ENCODE peak calls at places on chromosomes 11 and 22, in six cellular contexts. Z, W, N, X, J and T are unnamed samples.

GRCh38 chr11:9150501-9150900 is 59.1 kb upstream of the SCUBE2 start:
- DNase-seq in Z (no peak), W (no peak), N (no peak), X (peak), J (no peak), T (no peak)

GRCh38 chr11:75356613-75357012 is 5.2 kb upstream of the ARRB1 start:
- DNase-seq in Z (no peak), W (no peak), N (no peak), X (no peak), J (no peak), T (no peak)

GRCh38 chr11:102111011-102111786 is 952 bp downstream of the YAP1 start:
- DNase-seq in Z (no peak), W (no peak), N (no peak), X (peak), J (peak), T (no peak)

GRCh38 chr11:70711911-70712185 is 313.5 kb downstream of the CTTN start:
- DNase-seq in Z (no peak), W (no peak), N (no peak), X (no peak), J (no peak), T (no peak)

GRCh38 chr11:34886609-34887008 is 29.6 kb downstream of the APIP start:
- DNase-seq in Z (no peak), W (no peak), N (no peak), X (no peak), J (no peak), T (no peak)

GRCh38 chr11:8768625-8769333 is 86.2 kb downstream of the RPL27A start:
- DNase-seq in Z (no peak), W (no peak), N (no peak), X (peak), J (no peak), T (no peak)

GRCh38 chr11:131808466-131808865 is 438.1 kb downstream of the NTM start:
- DNase-seq in Z (no peak), W (no peak), N (no peak), X (no peak), J (no peak), T (no peak)

GRCh38 chr22:24337894-24338645 is 67.4 kb downstream of the SPECC1L start:
- DNase-seq in Z (no peak), W (no peak), N (no peak), X (no peak), J (no peak), T (no peak)

GRCh38 chr22:29018293-29019189 is 43.1 kb downstream of the C22orf31 start:
- DNase-seq in Z (no peak), W (no peak), N (no peak), X (no peak), J (no peak), T (no peak)

GRCh38 chr11:111632798-111633197 is 30.5 kb downstream of the SIK2 start:
- DNase-seq in Z (no peak), W (no peak), N (no peak), X (no peak), J (no peak), T (peak)

GRCh38 chr11:13462311-13462927 is 603 bp downstream of the BTBD10 start:
- DNase-seq in Z (no peak), W (peak), N (peak), X (peak), J (peak), T (peak)

GRCh38 chr11:102780491-102780918 is at the start of gene MMP10:
- DNase-seq in Z (peak), W (no peak), N (peak), X (peak), J (no peak), T (no peak)

GRCh38 chr11:8719260-8720190 is 36.9 kb downstream of the RPL27A start:
- DNase-seq in Z (no peak), W (no peak), N (peak), X (peak), J (no peak), T (no peak)

GRCh38 chr22:47307812-47308211 is 545.4 kb downstream of the TBC1D22A start:
- DNase-seq in Z (no peak), W (no peak), N (no peak), X (no peak), J (no peak), T (no peak)

GRCh38 chr22:42294034-42294985 is 23.9 kb upstream of the TCF20 start:
- DNase-seq in Z (no peak), W (no peak), N (no peak), X (peak), J (peak), T (peak)

GRCh38 chr11:5368502-5369043 is 15.0 kb upstream of the OR51M1 start:
- DNase-seq in Z (no peak), W (no peak), N (no peak), X (peak), J (no peak), T (no peak)

GRCh38 chr22:42885446-42885845 is 28.4 kb upstream of the ARFGAP3 start:
- DNase-seq in Z (no peak), W (no peak), N (no peak), X (peak), J (no peak), T (no peak)

GRCh38 chr11:7364660-7365059 is 113.0 kb downstream of the SYT9 start:
- DNase-seq in Z (no peak), W (no peak), N (no peak), X (no peak), J (no peak), T (no peak)

GRCh38 chr22:46866591-46866990 is 104.1 kb downstream of the TBC1D22A start:
- DNase-seq in Z (no peak), W (no peak), N (peak), X (peak), J (no peak), T (no peak)

GRCh38 chr22:46070215-46070721 is 80.1 kb upstream of the PPARA start:
- DNase-seq in Z (no peak), W (peak), N (no peak), X (no peak), J (peak), T (no peak)

GRCh38 chr11:128694618-128695481 is 978 bp downstream of the FLI1 start:
- DNase-seq in Z (no peak), W (peak), N (no peak), X (peak), J (peak), T (no peak)

GRCh38 chr22:31122532-31123291 is at the start of gene INPP5J:
- DNase-seq in Z (peak), W (no peak), N (no peak), X (peak), J (peak), T (peak)

GRCh38 chr11:8338138-8338537 is 74.5 kb upstream of the LMO1 start:
- DNase-seq in Z (peak), W (peak), N (no peak), X (peak), J (peak), T (peak)

GRCh38 chr11:123587044-123587443 is 67.4 kb downstream of the SCN3B start:
- DNase-seq in Z (no peak), W (no peak), N (no peak), X (peak), J (no peak), T (no peak)

GRCh38 chr22:30890689-30891442 is 77.7 kb downstream of the MORC2 start:
- DNase-seq in Z (no peak), W (peak), N (no peak), X (peak), J (peak), T (no peak)

GRCh38 chr11:93849751-93850584 is 450 bp downstream of the VSTM5 start:
- DNase-seq in Z (peak), W (no peak), N (no peak), X (peak), J (no peak), T (peak)

GRCh38 chr11:33530824-33531223 is 169.8 kb downstream of the C11orf91 start:
- DNase-seq in Z (no peak), W (no peak), N (no peak), X (peak), J (no peak), T (no peak)

GRCh38 chr11:1055990-1056771 is 18.5 kb upstream of the MUC2 start:
- DNase-seq in Z (no peak), W (no peak), N (no peak), X (no peak), J (peak), T (no peak)

GRCh38 chr22:49203091-49203862 is 624.4 kb downstream of the BRD1 start:
- DNase-seq in Z (no peak), W (peak), N (no peak), X (no peak), J (no peak), T (no peak)

GRCh38 chr11:104583857-104584256 is 314.4 kb downstream of the CASP12 start:
- DNase-seq in Z (no peak), W (no peak), N (no peak), X (no peak), J (peak), T (no peak)

GRCh38 chr22:46039531-46039930 is 62.6 kb upstream of the WNT7B start:
- DNase-seq in Z (no peak), W (no peak), N (no peak), X (no peak), J (no peak), T (no peak)

GRCh38 chr11:14300661-14301304 is 58.2 kb downstream of the RRAS2 start:
- DNase-seq in Z (no peak), W (no peak), N (no peak), X (peak), J (peak), T (peak)

GRCh38 chr11:1203505-1204271 is 19.2 kb upstream of the MUC5B start:
- DNase-seq in Z (no peak), W (no peak), N (no peak), X (no peak), J (no peak), T (no peak)

GRCh38 chr11:13207270-13207664 is 70.3 kb upstream of the BMAL1 start:
- DNase-seq in Z (no peak), W (no peak), N (no peak), X (no peak), J (no peak), T (no peak)

GRCh38 chr11:86551693-86552092 is 120.7 kb downstream of the ME3 start:
- DNase-seq in Z (no peak), W (no peak), N (no peak), X (no peak), J (no peak), T (no peak)